ENCODE peak calls at places on chromosomes 2 and 18, in four cellular contexts. G, Y, F and L are unnamed samples.

GRCh38 chr2:95389256-95390119 is 13.0 kb upstream of the FAHD2A start:
- DNase-seq in G (peak), F (peak), Y (peak), L (no peak)

GRCh38 chr2:127016329-127016728 is 90.6 kb downstream of the BIN1 start:
- DNase-seq in G (no peak), Y (no peak), F (no peak), L (no peak)

GRCh38 chr2:205743137-205743536 is 60.8 kb downstream of the NRP2 start:
- DNase-seq in Y (no peak), F (no peak), G (no peak), L (no peak)

GRCh38 chr2:173955004-173955403 is 10.2 kb downstream of the SP3 start:
- DNase-seq in F (no peak), Y (no peak), G (no peak), L (no peak)

GRCh38 chr2:88016086-88016947 is at the start of gene RNU2-63P:
- DNase-seq in Y (peak), F (peak), G (peak), L (peak)

GRCh38 chr2:100257939-100258338 is 64.4 kb downstream of the LONRF2 start:
- DNase-seq in G (no peak), F (no peak), Y (no peak), L (no peak)

GRCh38 chr2:169042856-169043255 is 11.7 kb upstream of the ABCB11 start:
- DNase-seq in F (no peak), G (no peak), Y (no peak), L (no peak)

GRCh38 chr18:45104071-45104440 is 423.4 kb downstream of the SETBP1 start:
- DNase-seq in F (no peak), G (no peak), Y (no peak), L (no peak)

GRCh38 chr2:178211943-178212342 is 17.6 kb downstream of the OSBPL6 start:
- DNase-seq in G (no peak), Y (no peak), F (no peak), L (no peak)

GRCh38 chr2:70442301-70443077 is 111.1 kb downstream of the TGFA start:
- DNase-seq in F (no peak), G (no peak), Y (no peak), L (peak)

GRCh38 chr2:217988014-217988839 is 14.6 kb downstream of the TNS1 start:
- DNase-seq in Y (peak), F (peak), G (peak), L (peak)

GRCh38 chr2:136247204-136247990 is 129.4 kb upstream of the CXCR4 start:
- DNase-seq in Y (peak), G (no peak), F (no peak), L (no peak)